ENCODE peak calls at places on chromosomes 4 and X, in nine cellular contexts. B is SK-N-SH; X is body of pancreas; I is esophagus squamous epithelium; S is hippocampal formation; Q is stimulated activated CD8-positive, alpha-beta memory T cell treated with anti-CD3 and anti-CD28 coated beads, Interleukin-15, amount 100 ng/mL, for 24 hours; F is Caco-2; A is ELR; R is left ventricle myocardium inferior. V is an unnamed sample.
A peak's percentile ranks its signal among the peaks of the same experiment; 100 is the strongest.

GRCh38 chr4:73814679-73815078 is 21.8 kb upstream of the CXCL6 start:
- DNase-seq in R (no peak), A (no peak), X (no peak), Q (no peak), S (no peak), B (no peak), F (no peak), I (no peak), V (no peak)

GRCh38 chrX:138748480-138748879 is 37.0 kb upstream of the FGF13 start:
- DNase-seq in X (no peak), I (no peak), Q (no peak), B (no peak), F (peak; percentile 3), A (peak; percentile 10), S (no peak), R (no peak), V (no peak)

GRCh38 chr4:140047781-140048180 is 106.2 kb downstream of the MAML3 start:
- DNase-seq in A (no peak), X (no peak), Q (no peak), I (no peak), R (no peak), S (no peak), F (no peak), B (no peak), V (no peak)

GRCh38 chr4:16136321-16136720 is 52.5 kb upstream of the PROM1 start:
- DNase-seq in X (no peak), B (no peak), I (no peak), Q (no peak), R (no peak), F (no peak), A (no peak), S (no peak), V (no peak)

GRCh38 chrX:18899796-18900380 is 84.0 kb downstream of the PHKA2 start:
- DNase-seq in R (no peak), I (no peak), B (peak; percentile 87), Q (no peak), A (no peak), S (no peak), X (no peak), F (peak; percentile 57), V (no peak)

GRCh38 chr4:7285244-7286122 is 93.1 kb downstream of the SORCS2 start:
- DNase-seq in Q (no peak), B (no peak), F (no peak), R (no peak), S (peak; percentile 44), X (no peak), I (no peak), A (no peak), V (no peak)

GRCh38 chrX:41802958-41803357 is 79.0 kb downstream of the GPR82 start:
- DNase-seq in Q (no peak), R (no peak), S (no peak), I (no peak), A (no peak), F (no peak), B (no peak), X (peak; percentile 12), V (no peak)

GRCh38 chrX:138925330-138925729 is 213.8 kb upstream of the FGF13 start:
- DNase-seq in X (no peak), Q (no peak), S (no peak), I (no peak), A (peak; percentile 58), B (no peak), F (no peak), R (no peak), V (no peak)

GRCh38 chr4:26861434-26862186 is 969 bp downstream of the STIM2 start:
- DNase-seq in F (peak; percentile 58), X (peak; percentile 68), I (peak; percentile 28), S (peak; percentile 67), B (peak; percentile 61), R (peak; percentile 76), A (peak; percentile 76), Q (peak; percentile 33), V (peak; percentile 70)

GRCh38 chr4:138300616-138301015 is 58.5 kb upstream of the SLC7A11 start:
- DNase-seq in F (no peak), I (no peak), Q (no peak), S (no peak), X (no peak), A (peak; percentile 35), R (no peak), B (no peak), V (no peak)

GRCh38 chr4:140237616-140238352 is 83.8 kb upstream of the MAML3 start:
- DNase-seq in I (peak; percentile 7), S (peak; percentile 75), B (peak; percentile 88), X (peak; percentile 23), Q (no peak), F (no peak), R (peak; percentile 79), A (peak; percentile 70), V (peak; percentile 71)

GRCh38 chrX:16958356-16958755 is 11.9 kb downstream of the REPS2 start:
- DNase-seq in S (no peak), I (no peak), Q (no peak), X (no peak), B (no peak), A (no peak), F (no peak), R (no peak), V (no peak)

GRCh38 chr4:4415107-4415805 is 28.4 kb downstream of the NSG1 start:
- DNase-seq in X (no peak), F (no peak), B (no peak), I (no peak), A (no peak), S (no peak), R (no peak), Q (no peak), V (no peak)

GRCh38 chrX:150460063-150460462 is 96.9 kb downstream of the MAMLD1 start:
- DNase-seq in I (no peak), R (no peak), F (no peak), Q (no peak), X (no peak), B (no peak), A (no peak), S (no peak), V (no peak)

GRCh38 chr4:107269175-107269574 is 233.1 kb upstream of the DKK2 start:
- DNase-seq in S (no peak), R (no peak), I (no peak), B (no peak), X (no peak), A (no peak), F (no peak), Q (no peak), V (no peak)

GRCh38 chr4:86891785-86892638 is at the start of gene C4orf36:
- DNase-seq in S (peak; percentile 63), I (peak; percentile 6), R (peak; percentile 50), X (peak; percentile 80), Q (peak; percentile 2), B (peak; percentile 87), F (peak; percentile 83), A (peak; percentile 71), V (peak; percentile 58)

GRCh38 chr4:48949518-48950207 is 36.4 kb upstream of the CWH43 start:
- DNase-seq in B (no peak), Q (no peak), S (no peak), I (no peak), F (no peak), A (peak; percentile 43), X (no peak), R (no peak), V (no peak)

GRCh38 chrX:27815209-27815608 is 7.4 kb downstream of the MAGEB10 start:
- DNase-seq in A (peak; percentile 1), S (no peak), I (no peak), F (no peak), X (no peak), Q (no peak), B (no peak), R (no peak), V (no peak)

GRCh38 chr4:5945171-5945570 is 52.3 kb upstream of the CRMP1 start:
- DNase-seq in S (no peak), F (no peak), I (no peak), R (no peak), X (no peak), B (no peak), Q (no peak), A (no peak), V (no peak)

GRCh38 chrX:107542500-107542899 is 85.8 kb upstream of the PRPS1 start:
- DNase-seq in A (peak; percentile 33), S (peak; percentile 14), F (peak; percentile 12), B (peak; percentile 19), Q (no peak), R (no peak), I (no peak), X (no peak), V (no peak)

GRCh38 chr4:40337081-40337480 is 1.9 kb downstream of the CHRNA9 start:
- DNase-seq in Q (no peak), S (no peak), A (no peak), B (no peak), X (no peak), R (no peak), I (no peak), F (no peak), V (no peak)

GRCh38 chr4:55509272-55509671 is 37.4 kb downstream of the CLOCK start:
- DNase-seq in F (no peak), R (no peak), B (no peak), A (no peak), S (no peak), Q (no peak), I (no peak), X (no peak), V (no peak)

GRCh38 chrX:56746996-56747395 is 18.0 kb downstream of the NBDY start:
- DNase-seq in Q (no peak), X (no peak), R (no peak), B (no peak), I (no peak), A (no peak), F (no peak), S (no peak), V (no peak)

GRCh38 chr4:108360857-108361820 is 192.4 kb upstream of the LEF1 start:
- DNase-seq in Q (no peak), B (no peak), X (no peak), S (no peak), F (peak; percentile 68), R (no peak), A (peak; percentile 81), I (no peak), V (peak; percentile 23)

GRCh38 chr4:4519296-4519898 is 22.5 kb downstream of the STX18 start:
- DNase-seq in R (no peak), I (no peak), A (peak; percentile 55), S (no peak), Q (no peak), F (no peak), B (peak; percentile 29), X (no peak), V (no peak)

GRCh38 chrX:55135171-55135570 is 46.4 kb downstream of the PAGE2 start:
- DNase-seq in F (peak; percentile 42), I (no peak), A (peak; percentile 42), B (peak; percentile 41), Q (no peak), R (no peak), S (no peak), X (peak; percentile 31), V (peak; percentile 24)

GRCh38 chrX:2829469-2830246 is 928 bp downstream of the GYG2 start:
- DNase-seq in I (no peak), R (no peak), A (no peak), B (no peak), F (no peak), S (no peak), Q (no peak), X (no peak), V (no peak)

GRCh38 chr4:160175064-160175643 is 1072.3 kb downstream of the RAPGEF2 start:
- DNase-seq in X (no peak), F (peak; percentile 21), Q (no peak), S (no peak), A (peak; percentile 19), I (no peak), R (no peak), B (no peak), V (no peak)

GRCh38 chrX:40912576-40912975 is 172.7 kb upstream of the USP9X start:
- DNase-seq in R (no peak), F (no peak), S (no peak), I (no peak), B (no peak), X (no peak), A (peak; percentile 48), Q (no peak), V (no peak)

GRCh38 chr4:26356067-26356466 is 35.3 kb downstream of the RBPJ start:
- DNase-seq in S (no peak), A (peak; percentile 31), F (no peak), X (no peak), Q (no peak), R (no peak), I (no peak), B (no peak), V (no peak)

GRCh38 chr4:38967260-38968095 is 64.7 kb downstream of the TMEM156 start:
- DNase-seq in B (no peak), A (peak; percentile 89), Q (no peak), S (no peak), F (no peak), R (no peak), I (no peak), X (no peak), V (peak; percentile 38)